ENCODE peak calls at places on chromosomes 3 and 15, in five cellular contexts. N, T, G, U and Y are unnamed samples.

GRCh38 chr3:124858275-124858674 is 28.9 kb downstream of the ITGB5 start:
- DNase-seq in N (no peak), T (peak; percentile 76), G (no peak), U (peak; percentile 69), Y (no peak)

GRCh38 chr3:123971416-123971815 is 10.4 kb upstream of the CCDC14 start:
- DNase-seq in N (no peak), T (no peak), G (no peak), U (no peak), Y (no peak)

GRCh38 chr15:94584833-94585244 is 353.5 kb downstream of the MCTP2 start:
- DNase-seq in N (peak; percentile 95), T (peak; percentile 23), G (no peak), U (peak; percentile 31), Y (no peak)

GRCh38 chr3:138303474-138303873 is 26.2 kb downstream of the NME9 start:
- DNase-seq in N (no peak), T (no peak), G (no peak), U (no peak), Y (no peak)

GRCh38 chr15:65361708-65362459 is 15.9 kb downstream of the IGDCC3 start:
- DNase-seq in N (no peak), T (no peak), G (no peak), U (no peak), Y (no peak)

GRCh38 chr3:50177346-50177745 is 14.1 kb upstream of the GNAT1 start:
- DNase-seq in N (no peak), T (no peak), G (no peak), U (no peak), Y (no peak)

GRCh38 chr3:172125963-172126403 is 86.6 kb downstream of the FNDC3B start:
- DNase-seq in N (no peak), T (peak; percentile 72), G (no peak), U (peak; percentile 67), Y (no peak)

GRCh38 chr15:71455878-71456277 is 340.6 kb downstream of the THSD4 start:
- DNase-seq in N (no peak), T (no peak), G (no peak), U (no peak), Y (no peak)

GRCh38 chr15:47364671-47365141 is 352.6 kb upstream of the SEMA6D start:
- DNase-seq in N (no peak), T (no peak), G (no peak), U (no peak), Y (no peak)

GRCh38 chr3:115989927-115990326 is 366.6 kb downstream of the GAP43 start:
- DNase-seq in N (no peak), T (peak; percentile 95), G (no peak), U (no peak), Y (no peak)

GRCh38 chr3:119575507-119575906 is 3.8 kb upstream of the ADPRH start:
- DNase-seq in N (no peak), T (no peak), G (no peak), U (no peak), Y (no peak)

GRCh38 chr3:163863146-163863545 is 1215.2 kb downstream of the SI start:
- DNase-seq in N (no peak), T (no peak), G (no peak), U (no peak), Y (no peak)

GRCh38 chr15:89231832-89232231 is 10.5 kb upstream of the RLBP1 start:
- DNase-seq in N (no peak), T (no peak), G (no peak), U (no peak), Y (no peak)

GRCh38 chr15:38042707-38043445 is 108.4 kb downstream of the TMCO5A start:
- DNase-seq in N (peak; percentile 7), T (no peak), G (no peak), U (no peak), Y (peak; percentile 47)

GRCh38 chr15:82810061-82810862 is 834 bp downstream of the WHAMM start:
- DNase-seq in N (peak; percentile 75), T (peak; percentile 34), G (peak; percentile 72), U (peak; percentile 79), Y (no peak)

GRCh38 chr3:27378331-27378730 is 9.1 kb upstream of the NEK10 start:
- DNase-seq in N (no peak), T (no peak), G (no peak), U (no peak), Y (no peak)

GRCh38 chr3:112629425-112629824 is 11.5 kb downstream of the CCDC80 start:
- DNase-seq in N (peak; percentile 11), T (peak; percentile 97), G (peak; percentile 54), U (peak; percentile 94), Y (no peak)

GRCh38 chr3:126485131-126485530 is 9.4 kb upstream of the ZXDC start:
- DNase-seq in N (no peak), T (no peak), G (no peak), U (no peak), Y (no peak)

GRCh38 chr15:70361891-70362290 is 264.2 kb upstream of the TLE3 start:
- DNase-seq in N (no peak), T (no peak), G (no peak), U (no peak), Y (peak; percentile 36)

GRCh38 chr3:53083496-53083895 is 37.6 kb upstream of the SFMBT1 start:
- DNase-seq in N (no peak), T (peak; percentile 43), G (no peak), U (peak; percentile 78), Y (no peak)

GRCh38 chr15:55649058-55649423 is 60.9 kb upstream of the PYGO1 start:
- DNase-seq in N (no peak), T (peak; percentile 86), G (no peak), U (peak; percentile 20), Y (no peak)

GRCh38 chr3:195100903-195101591 is 169.9 kb downstream of the XXYLT1 start:
- DNase-seq in N (peak; percentile 95), T (no peak), G (no peak), U (peak; percentile 35), Y (peak; percentile 98)

GRCh38 chr3:159854500-159855124 is 134.0 kb upstream of the IL12A start:
- DNase-seq in N (no peak), T (peak; percentile 98), G (peak; percentile 39), U (peak; percentile 83), Y (no peak)

GRCh38 chr15:41919954-41920538 is 26.2 kb upstream of the SPTBN5 start:
- DNase-seq in N (no peak), T (peak; percentile 89), G (no peak), U (peak; percentile 68), Y (no peak)

GRCh38 chr3:46675426-46675825 is 18.1 kb downstream of the ALS2CL start:
- DNase-seq in N (no peak), T (no peak), G (no peak), U (no peak), Y (peak; percentile 22)

GRCh38 chr3:32313723-32314473 is 75.4 kb downstream of the CMTM8 start:
- DNase-seq in N (no peak), T (peak; percentile 37), G (no peak), U (peak; percentile 33), Y (no peak)

GRCh38 chr3:88807471-88808090 is 299.8 kb upstream of the EPHA3 start:
- DNase-seq in N (no peak), T (peak; percentile 78), G (no peak), U (peak; percentile 17), Y (no peak)

GRCh38 chr15:66965201-66965900 is 100.1 kb upstream of the SMAD3 start:
- DNase-seq in N (no peak), T (no peak), G (no peak), U (no peak), Y (no peak)
- TF ChIP-seq CTCF in N (no peak), T (no peak), G (no peak), U (no peak), Y (no peak)

GRCh38 chr3:84141571-84141970 is 817.2 kb upstream of the CADM2 start:
- DNase-seq in N (no peak), T (peak; percentile 53), G (no peak), U (no peak), Y (no peak)

DNA sequence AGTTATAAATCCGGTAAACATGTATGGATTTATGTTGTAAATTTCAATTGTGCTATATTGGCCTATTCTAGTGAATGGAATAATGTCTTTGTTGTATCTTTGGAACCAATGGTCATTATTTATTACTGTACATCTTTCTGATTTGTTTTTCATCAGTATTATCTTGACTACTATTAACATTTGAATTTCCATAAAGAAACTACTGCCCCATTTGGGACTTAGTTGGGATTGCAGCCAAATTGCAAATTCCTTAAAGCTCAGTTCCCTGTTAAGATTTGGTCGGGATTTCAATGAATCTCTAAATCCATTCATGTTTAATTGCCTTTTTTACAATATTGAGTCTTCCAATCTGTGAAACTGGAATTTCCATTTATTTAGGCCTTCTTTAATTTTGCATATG is 822.4 kb upstream of the CADM2 start:
- DNase-seq in N (no peak), T (no peak), G (no peak), U (no peak), Y (no peak)
- TF ChIP-seq CTCF in N (no peak), T (peak; percentile 12), G (no peak), U (no peak), Y (no peak)

GRCh38 chr3:2765002-2765579 is 345.1 kb downstream of the IL5RA start:
- DNase-seq in N (peak; percentile 23), T (no peak), G (peak; percentile 65), U (no peak), Y (no peak)
- TF ChIP-seq CTCF in N (no peak), T (no peak), G (no peak), U (no peak), Y (no peak)

GRCh38 chr15:74835312-74835823 is 7.6 kb downstream of the ULK3 start:
- DNase-seq in N (peak; percentile 62), T (no peak), G (peak; percentile 69), U (peak; percentile 57), Y (no peak)
- TF ChIP-seq CTCF in N (peak; percentile 97), T (peak; percentile 71), G (peak; percentile 87), U (peak; percentile 92), Y (peak; percentile 97)

DNA sequence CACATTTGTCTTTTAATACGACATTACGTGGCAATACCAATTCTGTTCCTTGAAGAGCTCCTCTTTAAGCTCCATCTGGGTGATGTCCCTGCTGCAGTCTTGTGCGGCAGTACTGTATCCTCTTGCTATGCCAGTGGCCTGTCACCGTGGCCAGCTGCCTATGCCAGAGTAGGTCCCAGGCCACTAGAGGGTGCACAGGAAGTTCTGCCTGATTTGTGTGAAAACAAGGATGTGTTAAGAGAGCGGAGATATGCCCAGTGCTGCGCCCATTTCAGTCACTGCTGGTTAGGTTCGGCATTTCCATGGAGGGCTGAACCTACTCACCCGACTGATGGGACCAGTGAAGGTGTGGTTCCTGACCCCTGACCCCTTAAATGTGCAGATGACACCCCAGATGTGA is 25.2 kb downstream of the NIPA1 start:
- DNase-seq in N (peak; percentile 48), T (no peak), G (no peak), U (peak; percentile 21), Y (no peak)
- TF ChIP-seq CTCF in N (peak; percentile 54), T (peak; percentile 16), G (peak; percentile 39), U (peak; percentile 28), Y (no peak)

DNA sequence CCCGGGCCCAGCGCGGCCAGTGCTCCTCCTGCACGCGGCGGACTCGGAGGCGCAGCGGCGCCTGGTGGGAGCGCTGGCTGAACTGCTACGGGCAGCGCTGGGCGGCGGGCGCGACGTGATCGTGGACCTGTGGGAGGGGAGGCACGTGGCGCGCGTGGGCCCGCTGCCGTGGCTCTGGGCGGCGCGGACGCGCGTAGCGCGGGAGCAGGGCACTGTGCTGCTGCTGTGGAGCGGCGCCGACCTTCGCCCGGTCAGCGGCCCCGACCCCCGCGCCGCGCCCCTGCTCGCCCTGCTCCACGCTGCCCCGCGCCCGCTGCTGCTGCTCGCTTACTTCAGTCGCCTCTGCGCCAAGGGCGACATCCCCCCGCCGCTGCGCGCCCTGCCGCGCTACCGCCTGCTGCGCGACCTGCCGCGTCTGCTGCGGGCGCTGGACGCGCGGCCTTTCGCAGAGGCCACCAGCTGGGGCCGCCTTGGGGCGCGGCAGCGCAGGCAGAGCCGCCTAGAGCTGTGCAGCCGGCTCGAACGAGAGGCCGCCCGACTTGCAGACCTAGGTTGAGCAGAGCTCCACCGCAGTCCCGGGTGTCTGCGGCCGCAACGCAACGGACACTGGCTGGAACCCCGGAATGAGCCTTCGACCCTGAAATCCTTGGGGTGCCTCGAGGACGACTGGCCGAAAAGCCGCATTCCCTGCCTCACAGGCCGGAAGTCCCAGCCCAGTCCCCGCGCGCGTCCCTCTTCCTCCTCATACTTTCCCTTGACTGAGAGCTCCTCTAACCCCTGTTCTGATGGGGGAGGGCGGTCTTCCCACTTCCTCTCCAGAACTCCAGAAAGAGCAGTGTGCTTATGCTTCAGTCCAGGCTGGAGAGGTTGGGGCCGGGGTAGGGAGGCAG is 1.4 kb upstream of the IL17RC start:
- DNase-seq in N (peak; percentile 78), T (peak; percentile 41), G (peak; percentile 73), U (peak; percentile 66), Y (no peak)
- TF ChIP-seq CTCF in N (no peak), T (no peak), G (peak; percentile 54), U (peak; percentile 20), Y (peak; percentile 23)